ENCODE peak calls at places on chromosome 1, in six cellular contexts. G, J, S, E, N and M are unnamed samples.

GRCh38 chr1:56375184-56375837 is 204.1 kb downstream of the PLPP3 start:
- DNase-seq in E (no peak), S (no peak), G (no peak), N (no peak), J (no peak), M (no peak)

GRCh38 chr1:203351037-203351625 is at the start of gene FMOD:
- DNase-seq in N (no peak), J (peak; percentile 32), S (no peak), G (no peak), E (no peak), M (no peak)

GRCh38 chr1:39759436-39759726 is 11.8 kb downstream of the OXCT2 start:
- DNase-seq in G (no peak), J (no peak), N (no peak), S (no peak), E (no peak), M (no peak)

GRCh38 chr1:50318428-50318827 is 104.8 kb downstream of the DMRTA2 start:
- DNase-seq in E (no peak), N (no peak), S (no peak), G (no peak), J (no peak), M (no peak)

GRCh38 chr1:225578247-225578646 is 74.7 kb downstream of the ENAH start:
- DNase-seq in J (no peak), N (no peak), S (no peak), E (no peak), G (no peak), M (no peak)

GRCh38 chr1:40799351-40799867 is 15.8 kb downstream of the KCNQ4 start:
- DNase-seq in S (no peak), N (no peak), E (no peak), G (no peak), J (no peak), M (no peak)

GRCh38 chr1:24364975-24365678 is 46.0 kb downstream of the GRHL3 start:
- DNase-seq in S (no peak), J (peak; percentile 60), G (peak; percentile 98), N (no peak), E (no peak), M (no peak)

GRCh38 chr1:204283711-204284651 is 70.2 kb upstream of the GOLT1A start:
- DNase-seq in E (no peak), S (no peak), G (no peak), N (no peak), J (no peak), M (no peak)

GRCh38 chr1:68270993-68271392 is 38.7 kb upstream of the WLS start:
- DNase-seq in J (no peak), E (no peak), N (no peak), S (no peak), G (no peak), M (no peak)

GRCh38 chr1:203083463-203083921 is 2.3 kb downstream of the MYOG start:
- DNase-seq in E (no peak), J (no peak), G (no peak), S (no peak), N (no peak), M (peak; percentile 40)

GRCh38 chr1:154213274-154213673 is 7.1 kb upstream of the CFAP141 start:
- DNase-seq in S (no peak), J (no peak), E (no peak), G (no peak), N (no peak), M (no peak)

GRCh38 chr1:59952065-59952464 is 25.5 kb upstream of the CYP2J2 start:
- DNase-seq in E (no peak), J (no peak), S (no peak), G (no peak), N (no peak), M (no peak)

GRCh38 chr1:207952617-207953542 is 42.0 kb upstream of the CD34 start:
- DNase-seq in G (no peak), S (no peak), E (no peak), N (no peak), J (no peak), M (no peak)